ENCODE peak calls at places on chromosomes 3 and 15, in eight cellular contexts. H is activated naive CD4-positive, alpha-beta T cell; P is frontal cortex; F is islet precursor cell; D is GM12891; O is activated CD4-positive, alpha-beta T cell treated with anti-CD3 and anti-CD28 coated beads, Interleukin-2, amount 10 ng/mL, durations not matched to agents 7 days and 5 days; Y is NCI-H1092 treated with DMSO at 0.1 percent for 48 hours; C is erythroblast. A is an unnamed sample.

GRCh38 chr15:41980654-41981323 is 8.4 kb upstream of the EHD4 start:
- DNase-seq in D (no peak), F (no peak), O (no peak), H (no peak), Y (no peak), C (no peak), P (no peak), A (no peak)

GRCh38 chr3:195102609-195103467 is 168.1 kb downstream of the XXYLT1 start:
- DNase-seq in O (no peak), P (no peak), H (no peak), D (no peak), C (peak; percentile 69), F (no peak), Y (no peak), A (no peak)

GRCh38 chr15:49863431-49864205 is 242.8 kb downstream of the DTWD1 start:
- DNase-seq in O (no peak), C (no peak), D (no peak), H (no peak), F (no peak), P (no peak), Y (no peak), A (no peak)

GRCh38 chr3:29247088-29247745 is 33.7 kb upstream of the RBMS3 start:
- DNase-seq in C (no peak), D (no peak), Y (no peak), O (no peak), F (no peak), H (no peak), P (no peak), A (no peak)

GRCh38 chr15:59553879-59554735 is 57.5 kb upstream of the GCNT3 start:
- DNase-seq in H (no peak), P (no peak), O (no peak), C (no peak), D (no peak), F (no peak), Y (no peak), A (no peak)

GRCh38 chr15:63972801-63973200 is 73.5 kb downstream of the DAPK2 start:
- DNase-seq in H (no peak), O (no peak), D (no peak), Y (no peak), F (no peak), P (no peak), C (no peak), A (peak; percentile 4)

GRCh38 chr3:79203144-79203519 is 564.7 kb downstream of the ROBO1 start:
- DNase-seq in O (no peak), C (no peak), Y (no peak), H (no peak), F (no peak), P (no peak), D (no peak), A (no peak)

GRCh38 chr15:41429003-41429890 is 12.4 kb downstream of the RTF1 start:
- DNase-seq in C (peak; percentile 30), D (peak; percentile 34), F (no peak), O (peak; percentile 22), H (no peak), Y (no peak), P (no peak), A (no peak)

GRCh38 chr3:156847746-156848339 is 21.7 kb downstream of the LEKR1 start:
- DNase-seq in Y (no peak), O (no peak), P (no peak), C (no peak), D (no peak), H (no peak), F (no peak), A (no peak)

GRCh38 chr3:172034786-172035685 is 4.3 kb upstream of the FNDC3B start:
- DNase-seq in C (peak; percentile 52), O (peak; percentile 13), F (peak; percentile 52), P (no peak), D (no peak), H (no peak), Y (peak; percentile 1), A (no peak)

GRCh38 chr3:52032702-52033408 is 23.5 kb downstream of the DUSP7 start:
- DNase-seq in P (no peak), O (no peak), D (no peak), Y (no peak), H (no peak), F (no peak), C (no peak), A (no peak)